ENCODE peak calls at places on chromosomes 7 and 10, in seven cellular contexts. One of them, this sample, is unnamed.

GRCh38 chr10:58140054-58140453 is 127.6 kb downstream of the IPMK start:
- DNase-seq in choroid plexus epithelial cell: no peak
- DNase-seq in HL-60: no peak
- DNase-seq in GM12878: no peak
- DNase-seq in left lung: no peak
- DNase-seq in AG10803: no peak
- DNase-seq in psoas muscle: no peak
- DNase-seq in this sample: no peak

GRCh38 chr7:28298870-28299484 is 113.3 kb upstream of the CREB5 start:
- DNase-seq in choroid plexus epithelial cell: peak
- DNase-seq in HL-60: no peak
- DNase-seq in GM12878: no peak
- DNase-seq in left lung: no peak
- DNase-seq in AG10803: peak
- DNase-seq in psoas muscle: no peak
- DNase-seq in this sample: no peak

GRCh38 chr10:72846225-72846624 is 47.3 kb upstream of the OIT3 start:
- DNase-seq in choroid plexus epithelial cell: peak
- DNase-seq in HL-60: no peak
- DNase-seq in GM12878: no peak
- DNase-seq in left lung: no peak
- DNase-seq in AG10803: peak
- DNase-seq in psoas muscle: no peak
- DNase-seq in this sample: no peak

GRCh38 chr7:85595639-85596268 is 408.9 kb upstream of the SEMA3D start:
- DNase-seq in choroid plexus epithelial cell: peak
- DNase-seq in HL-60: no peak
- DNase-seq in GM12878: no peak
- DNase-seq in left lung: no peak
- DNase-seq in AG10803: peak
- DNase-seq in psoas muscle: no peak
- DNase-seq in this sample: no peak

GRCh38 chr10:79320785-79321493 is 26.3 kb upstream of the PPIF start:
- DNase-seq in choroid plexus epithelial cell: peak
- DNase-seq in HL-60: peak
- DNase-seq in GM12878: no peak
- DNase-seq in left lung: no peak
- DNase-seq in AG10803: peak
- DNase-seq in psoas muscle: no peak
- DNase-seq in this sample: no peak

GRCh38 chr7:24051651-24052050 is 232.3 kb upstream of the NPY start:
- DNase-seq in choroid plexus epithelial cell: no peak
- DNase-seq in HL-60: no peak
- DNase-seq in GM12878: no peak
- DNase-seq in left lung: no peak
- DNase-seq in AG10803: no peak
- DNase-seq in psoas muscle: no peak
- DNase-seq in this sample: no peak

GRCh38 chr10:74738985-74739567 is 87.3 kb upstream of the KAT6B start:
- DNase-seq in choroid plexus epithelial cell: peak
- DNase-seq in HL-60: no peak
- DNase-seq in GM12878: peak
- DNase-seq in left lung: no peak
- DNase-seq in AG10803: no peak
- DNase-seq in psoas muscle: no peak
- DNase-seq in this sample: peak

GRCh38 chr10:100656479-100656878 is 88.9 kb upstream of the PAX2 start:
- DNase-seq in choroid plexus epithelial cell: peak
- DNase-seq in HL-60: no peak
- DNase-seq in GM12878: no peak
- DNase-seq in left lung: peak
- DNase-seq in AG10803: no peak
- DNase-seq in psoas muscle: no peak
- DNase-seq in this sample: no peak

GRCh38 chr10:16754765-16755164 is 62.5 kb downstream of the RSU1 start:
- DNase-seq in choroid plexus epithelial cell: no peak
- DNase-seq in HL-60: no peak
- DNase-seq in GM12878: no peak
- DNase-seq in left lung: no peak
- DNase-seq in AG10803: no peak
- DNase-seq in psoas muscle: no peak
- DNase-seq in this sample: no peak

GRCh38 chr7:127514499-127514898 is 70.9 kb downstream of the GCC1 start:
- DNase-seq in choroid plexus epithelial cell: peak
- DNase-seq in HL-60: no peak
- DNase-seq in GM12878: no peak
- DNase-seq in left lung: no peak
- DNase-seq in AG10803: peak
- DNase-seq in psoas muscle: no peak
- DNase-seq in this sample: no peak

GRCh38 chr7:33334349-33334748 is 205.0 kb downstream of the BBS9 start:
- DNase-seq in choroid plexus epithelial cell: peak
- DNase-seq in HL-60: no peak
- DNase-seq in GM12878: no peak
- DNase-seq in left lung: no peak
- DNase-seq in AG10803: peak
- DNase-seq in psoas muscle: no peak
- DNase-seq in this sample: no peak

GRCh38 chr7:1564603-1565022 is 5.2 kb downstream of the PSMG3 start:
- DNase-seq in choroid plexus epithelial cell: peak
- DNase-seq in HL-60: no peak
- DNase-seq in GM12878: no peak
- DNase-seq in left lung: peak
- DNase-seq in AG10803: peak
- DNase-seq in psoas muscle: no peak
- DNase-seq in this sample: no peak

GRCh38 chr7:158343526-158343925 is 244.1 kb downstream of the PTPRN2 start:
- DNase-seq in choroid plexus epithelial cell: no peak
- DNase-seq in HL-60: no peak
- DNase-seq in GM12878: no peak
- DNase-seq in left lung: no peak
- DNase-seq in AG10803: no peak
- DNase-seq in psoas muscle: no peak
- DNase-seq in this sample: no peak

GRCh38 chr7:22295402-22296264 is 61.3 kb downstream of the RAPGEF5 start:
- DNase-seq in choroid plexus epithelial cell: peak
- DNase-seq in HL-60: no peak
- DNase-seq in GM12878: no peak
- DNase-seq in left lung: no peak
- DNase-seq in AG10803: peak
- DNase-seq in psoas muscle: no peak
- DNase-seq in this sample: no peak

GRCh38 chr10:46555713-46556514 is 544 bp downstream of the GPRIN2 start:
- DNase-seq in choroid plexus epithelial cell: no peak
- DNase-seq in HL-60: no peak
- DNase-seq in GM12878: no peak
- DNase-seq in left lung: peak
- DNase-seq in AG10803: no peak
- DNase-seq in psoas muscle: peak
- DNase-seq in this sample: no peak

GRCh38 chr7:67947191-67947590 is 950.6 kb downstream of the TYW1 start:
- DNase-seq in choroid plexus epithelial cell: no peak
- DNase-seq in HL-60: no peak
- DNase-seq in GM12878: no peak
- DNase-seq in left lung: no peak
- DNase-seq in AG10803: no peak
- DNase-seq in psoas muscle: no peak
- DNase-seq in this sample: no peak

GRCh38 chr10:1151071-1152033 is 95.2 kb downstream of the WDR37 start:
- DNase-seq in choroid plexus epithelial cell: peak
- DNase-seq in HL-60: no peak
- DNase-seq in GM12878: no peak
- DNase-seq in left lung: no peak
- DNase-seq in AG10803: no peak
- DNase-seq in psoas muscle: no peak
- DNase-seq in this sample: no peak

GRCh38 chr7:151311294-151311864 is 30.2 kb upstream of the NUB1 start:
- DNase-seq in choroid plexus epithelial cell: no peak
- DNase-seq in HL-60: peak
- DNase-seq in GM12878: no peak
- DNase-seq in left lung: no peak
- DNase-seq in AG10803: no peak
- DNase-seq in psoas muscle: no peak
- DNase-seq in this sample: no peak

GRCh38 chr7:150405584-150406310 is 26.6 kb downstream of the ZNF775 start:
- DNase-seq in choroid plexus epithelial cell: peak
- DNase-seq in HL-60: no peak
- DNase-seq in GM12878: no peak
- DNase-seq in left lung: peak
- DNase-seq in AG10803: peak
- DNase-seq in psoas muscle: no peak
- DNase-seq in this sample: peak

GRCh38 chr10:597976-598375 is 91.5 kb downstream of the DIP2C start:
- DNase-seq in choroid plexus epithelial cell: no peak
- DNase-seq in HL-60: no peak
- DNase-seq in GM12878: no peak
- DNase-seq in left lung: peak
- DNase-seq in AG10803: no peak
- DNase-seq in psoas muscle: no peak
- DNase-seq in this sample: no peak

GRCh38 chr10:53403688-53404087 is 631.1 kb upstream of the MBL2 start:
- DNase-seq in choroid plexus epithelial cell: peak
- DNase-seq in HL-60: no peak
- DNase-seq in GM12878: no peak
- DNase-seq in left lung: peak
- DNase-seq in AG10803: no peak
- DNase-seq in psoas muscle: peak
- DNase-seq in this sample: no peak

GRCh38 chr7:155166673-155167370 is 96.7 kb downstream of the HTR5A start:
- DNase-seq in choroid plexus epithelial cell: no peak
- DNase-seq in HL-60: peak
- DNase-seq in GM12878: no peak
- DNase-seq in left lung: no peak
- DNase-seq in AG10803: peak
- DNase-seq in psoas muscle: peak
- DNase-seq in this sample: no peak

GRCh38 chr10:30345611-30346010 is 3.5 kb downstream of the MTPAP start:
- DNase-seq in choroid plexus epithelial cell: no peak
- DNase-seq in HL-60: no peak
- DNase-seq in GM12878: no peak
- DNase-seq in left lung: no peak
- DNase-seq in AG10803: no peak
- DNase-seq in psoas muscle: no peak
- DNase-seq in this sample: no peak

GRCh38 chr10:89592539-89592938 is 52.5 kb downstream of the PANK1 start:
- DNase-seq in choroid plexus epithelial cell: no peak
- DNase-seq in HL-60: no peak
- DNase-seq in GM12878: no peak
- DNase-seq in left lung: no peak
- DNase-seq in AG10803: no peak
- DNase-seq in psoas muscle: no peak
- DNase-seq in this sample: no peak

GRCh38 chr10:77431980-77432379 is 205.6 kb downstream of the KCNMA1 start:
- DNase-seq in choroid plexus epithelial cell: no peak
- DNase-seq in HL-60: no peak
- DNase-seq in GM12878: no peak
- DNase-seq in left lung: no peak
- DNase-seq in AG10803: no peak
- DNase-seq in psoas muscle: no peak
- DNase-seq in this sample: no peak

GRCh38 chr10:5343979-5344378 is 20.8 kb upstream of the UCN3 start:
- DNase-seq in choroid plexus epithelial cell: no peak
- DNase-seq in HL-60: no peak
- DNase-seq in GM12878: no peak
- DNase-seq in left lung: no peak
- DNase-seq in AG10803: peak
- DNase-seq in psoas muscle: no peak
- DNase-seq in this sample: no peak

GRCh38 chr10:5346881-5347280 is 17.9 kb upstream of the UCN3 start:
- DNase-seq in choroid plexus epithelial cell: no peak
- DNase-seq in HL-60: no peak
- DNase-seq in GM12878: no peak
- DNase-seq in left lung: no peak
- DNase-seq in AG10803: no peak
- DNase-seq in psoas muscle: no peak
- DNase-seq in this sample: no peak

GRCh38 chr10:5344746-5345145 is 20.0 kb upstream of the UCN3 start:
- DNase-seq in choroid plexus epithelial cell: no peak
- DNase-seq in HL-60: no peak
- DNase-seq in GM12878: no peak
- DNase-seq in left lung: no peak
- DNase-seq in AG10803: no peak
- DNase-seq in psoas muscle: no peak
- DNase-seq in this sample: no peak

GRCh38 chr10:5343092-5343491 is 21.7 kb upstream of the UCN3 start:
- DNase-seq in choroid plexus epithelial cell: no peak
- DNase-seq in HL-60: no peak
- DNase-seq in GM12878: no peak
- DNase-seq in left lung: no peak
- DNase-seq in AG10803: no peak
- DNase-seq in psoas muscle: no peak
- DNase-seq in this sample: no peak

DNA sequence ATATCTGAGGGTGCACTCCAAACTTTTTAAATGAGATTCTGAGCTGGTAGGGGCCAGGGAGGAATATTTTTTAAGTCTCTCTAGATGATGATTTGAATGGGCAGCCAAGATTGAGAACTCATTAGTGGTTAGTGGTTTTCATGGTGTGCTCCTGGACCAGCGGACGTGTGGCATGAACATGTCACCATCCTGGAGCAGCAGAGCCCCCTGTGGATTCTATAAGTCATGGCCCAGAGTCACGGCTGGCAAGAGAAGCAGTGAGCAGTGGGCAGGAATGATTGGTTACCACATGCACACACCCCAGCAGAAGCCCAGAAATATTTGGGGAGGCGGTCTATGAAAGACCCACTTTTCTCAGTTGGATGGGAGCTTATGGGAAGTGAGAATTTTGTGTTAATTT is 21.2 kb upstream of the UCN3 start:
- DNase-seq in choroid plexus epithelial cell: peak
- DNase-seq in HL-60: no peak
- DNase-seq in GM12878: no peak
- DNase-seq in left lung: no peak
- DNase-seq in AG10803: no peak
- DNase-seq in psoas muscle: no peak
- DNase-seq in this sample: no peak
- TF ChIP-seq CTCF in choroid plexus epithelial cell: peak
- TF ChIP-seq CTCF in HL-60: no peak
- TF ChIP-seq CTCF in GM12878: no peak
- TF ChIP-seq CTCF in left lung: no peak
- TF ChIP-seq CTCF in AG10803: no peak
- TF ChIP-seq CTCF in psoas muscle: no peak
- TF ChIP-seq CTCF in this sample: peak

GRCh38 chr7:149214020-149214720 is 18.8 kb downstream of the ZNF282 start:
- DNase-seq in choroid plexus epithelial cell: no peak
- DNase-seq in HL-60: no peak
- DNase-seq in GM12878: no peak
- DNase-seq in left lung: no peak
- DNase-seq in AG10803: no peak
- DNase-seq in psoas muscle: no peak
- DNase-seq in this sample: no peak
- TF ChIP-seq CTCF in choroid plexus epithelial cell: no peak
- TF ChIP-seq CTCF in HL-60: no peak
- TF ChIP-seq CTCF in GM12878: no peak
- TF ChIP-seq CTCF in left lung: no peak
- TF ChIP-seq CTCF in AG10803: no peak
- TF ChIP-seq CTCF in psoas muscle: no peak
- TF ChIP-seq CTCF in this sample: no peak

GRCh38 chr10:131924982-131925649 is 24.3 kb downstream of the PPP2R2D start:
- DNase-seq in choroid plexus epithelial cell: no peak
- DNase-seq in HL-60: no peak
- DNase-seq in GM12878: no peak
- DNase-seq in left lung: no peak
- DNase-seq in AG10803: no peak
- DNase-seq in psoas muscle: no peak
- DNase-seq in this sample: no peak
- TF ChIP-seq CTCF in choroid plexus epithelial cell: no peak
- TF ChIP-seq CTCF in HL-60: no peak
- TF ChIP-seq CTCF in GM12878: no peak
- TF ChIP-seq CTCF in left lung: no peak
- TF ChIP-seq CTCF in AG10803: no peak
- TF ChIP-seq CTCF in psoas muscle: no peak
- TF ChIP-seq CTCF in this sample: no peak

GRCh38 chr7:152336754-152337368 is 98.9 kb downstream of the KMT2C start:
- DNase-seq in choroid plexus epithelial cell: peak
- DNase-seq in HL-60: no peak
- DNase-seq in GM12878: no peak
- DNase-seq in left lung: no peak
- DNase-seq in AG10803: peak
- DNase-seq in psoas muscle: no peak
- DNase-seq in this sample: no peak
- TF ChIP-seq CTCF in choroid plexus epithelial cell: peak
- TF ChIP-seq CTCF in HL-60: peak
- TF ChIP-seq CTCF in GM12878: peak
- TF ChIP-seq CTCF in left lung: peak
- TF ChIP-seq CTCF in AG10803: peak
- TF ChIP-seq CTCF in psoas muscle: peak
- TF ChIP-seq CTCF in this sample: peak

This sample was measured in GM06990.